ENCODE peak calls at places on chromosomes 13 and 19, in six cellular contexts. E is neural progenitor cell, R is HCT116, T is GM23338, Q is hepatocyte, X is OCI-LY7. W is an unnamed sample.

GRCh38 chr13:101455863-101456262 is 3.4 kb downstream of the ITGBL1 start:
- DNase-seq in E (no peak), R (no peak), T (peak; percentile 33), Q (peak; percentile 34), X (no peak), W (peak; percentile 90)

GRCh38 chr19:49064768-49065611 is at the start of gene NTF4:
- DNase-seq in E (peak; percentile 88), R (no peak), T (peak; percentile 82), Q (peak; percentile 83), X (no peak), W (peak; percentile 23)

GRCh38 chr13:45564108-45564507 is 51.4 kb downstream of the ERICH6B start:
- DNase-seq in E (no peak), R (no peak), T (no peak), Q (peak; percentile 56), X (no peak), W (peak; percentile 71)

GRCh38 chr13:74101436-74101835 is 32.8 kb downstream of the KLF12 start:
- DNase-seq in E (no peak), R (no peak), T (no peak), Q (no peak), X (no peak), W (no peak)

GRCh38 chr13:64078025-64078424 is 2662.4 kb upstream of the PCDH20 start:
- DNase-seq in E (no peak), R (no peak), T (no peak), Q (no peak), X (no peak), W (no peak)

GRCh38 chr19:40380199-40381037 is 9.6 kb downstream of the HIPK4 start:
- DNase-seq in E (no peak), R (no peak), T (no peak), Q (no peak), X (no peak), W (no peak)

GRCh38 chr13:109871018-109871370 is 84.6 kb upstream of the IRS2 start:
- DNase-seq in E (no peak), R (no peak), T (no peak), Q (no peak), X (no peak), W (peak; percentile 59)

GRCh38 chr13:94323746-94324408 is 155.6 kb downstream of the DCT start:
- DNase-seq in E (no peak), R (no peak), T (peak; percentile 19), Q (no peak), X (peak; percentile 32), W (no peak)

GRCh38 chr19:19528721-19529490 is at the start of gene YJEFN3:
- DNase-seq in E (peak; percentile 61), R (no peak), T (peak; percentile 86), Q (no peak), X (no peak), W (no peak)

GRCh38 chr19:39297931-39298634 is 1.9 kb downstream of the IFNL1 start:
- DNase-seq in E (no peak), R (no peak), T (no peak), Q (no peak), X (no peak), W (no peak)

GRCh38 chr13:53324656-53325055 is 296.0 kb downstream of the OLFM4 start:
- DNase-seq in E (no peak), R (no peak), T (no peak), Q (no peak), X (no peak), W (no peak)

GRCh38 chr13:109381546-109382180 is 404.7 kb downstream of the IRS2 start:
- DNase-seq in E (no peak), R (no peak), T (no peak), Q (no peak), X (no peak), W (no peak)

GRCh38 chr19:56838930-56839664 is 1.4 kb downstream of the PEG3 start:
- DNase-seq in E (no peak), R (no peak), T (no peak), Q (no peak), X (no peak), W (peak; percentile 74)

GRCh38 chr13:73842621-73843020 is 291.6 kb downstream of the KLF12 start:
- DNase-seq in E (no peak), R (no peak), T (no peak), Q (no peak), X (no peak), W (no peak)

GRCh38 chr13:83929147-83929546 is 46.9 kb upstream of the SLITRK1 start:
- DNase-seq in E (no peak), R (no peak), T (no peak), Q (no peak), X (no peak), W (no peak)

GRCh38 chr13:38814331-38814730 is 127.5 kb downstream of the FREM2 start:
- DNase-seq in E (no peak), R (no peak), T (no peak), Q (no peak), X (no peak), W (no peak)

GRCh38 chr13:41311607-41312500 is 787 bp downstream of the NAA16 start:
- DNase-seq in E (peak; percentile 62), R (no peak), T (peak; percentile 49), Q (peak; percentile 64), X (peak; percentile 75), W (peak; percentile 35)

GRCh38 chr19:19546751-19547162 is 8.7 kb downstream of the CILP2 start:
- DNase-seq in E (no peak), R (no peak), T (no peak), Q (no peak), X (no peak), W (no peak)

GRCh38 chr13:20174656-20175405 is 14.0 kb upstream of the GJA3 start:
- DNase-seq in E (no peak), R (peak; percentile 90), T (no peak), Q (peak; percentile 95), X (no peak), W (peak; percentile 99)

GRCh38 chr19:51107406-51108065 is 673 bp downstream of the CTU1 start:
- DNase-seq in E (peak; percentile 68), R (peak; percentile 15), T (peak; percentile 32), Q (peak; percentile 54), X (peak; percentile 29), W (peak; percentile 40)

GRCh38 chr19:42332059-42332458 is 6.6 kb downstream of the MEGF8 start:
- DNase-seq in E (no peak), R (no peak), T (no peak), Q (no peak), X (no peak), W (no peak)

GRCh38 chr13:36998624-36999041 is 507 bp downstream of the ALG5 start:
- DNase-seq in E (peak; percentile 47), R (no peak), T (peak; percentile 47), Q (peak; percentile 35), X (peak; percentile 29), W (no peak)

GRCh38 chr19:4328243-4328990 is 10.2 kb downstream of the STAP2 start:
- DNase-seq in E (peak; percentile 98), R (peak; percentile 87), T (peak; percentile 96), Q (peak; percentile 97), X (peak; percentile 22), W (no peak)

GRCh38 chr19:5718579-5719273 is 1.2 kb downstream of the LONP1 start:
- DNase-seq in E (no peak), R (peak; percentile 50), T (no peak), Q (peak; percentile 70), X (peak; percentile 72), W (peak; percentile 67)

GRCh38 chr13:97015661-97016350 is 21.5 kb upstream of the OXGR1 start:
- DNase-seq in E (no peak), R (no peak), T (no peak), Q (no peak), X (peak; percentile 64), W (no peak)

GRCh38 chr13:78193853-78194252 is 275.2 kb upstream of the EDNRB start:
- DNase-seq in E (no peak), R (no peak), T (no peak), Q (no peak), X (no peak), W (no peak)

GRCh38 chr19:38661996-38662395 is 14.5 kb downstream of the ACTN4 start:
- DNase-seq in E (no peak), R (no peak), T (no peak), Q (peak; percentile 69), X (no peak), W (peak; percentile 91)

GRCh38 chr13:102555914-102556553 is 40.8 kb upstream of the TPP2 start:
- DNase-seq in E (peak; percentile 39), R (peak; percentile 21), T (peak; percentile 74), Q (peak; percentile 30), X (peak; percentile 14), W (peak; percentile 56)

GRCh38 chr19:47865166-47865565 is 6.1 kb downstream of the TPRX2 start:
- DNase-seq in E (no peak), R (no peak), T (no peak), Q (no peak), X (no peak), W (no peak)

GRCh38 chr19:47861630-47862029 is 2.6 kb downstream of the TPRX2 start:
- DNase-seq in E (no peak), R (no peak), T (no peak), Q (no peak), X (no peak), W (no peak)

GRCh38 chr19:47863514-47863936 is 4.5 kb downstream of the TPRX2 start:
- DNase-seq in E (peak; percentile 97), R (peak; percentile 72), T (peak; percentile 97), Q (peak; percentile 92), X (peak; percentile 69), W (peak; percentile 79)

GRCh38 chr19:47860602-47861297 is 1.7 kb downstream of the TPRX2 start:
- DNase-seq in E (no peak), R (no peak), T (peak; percentile 46), Q (no peak), X (no peak), W (no peak)
- H3K4me2 ChIP-seq in E (no peak overlapping the region), R (no peak overlapping the region), T (peak overlapping the region; percentile 60), Q (no peak overlapping the region), X (no peak overlapping the region), W (no peak overlapping the region)

DNA sequence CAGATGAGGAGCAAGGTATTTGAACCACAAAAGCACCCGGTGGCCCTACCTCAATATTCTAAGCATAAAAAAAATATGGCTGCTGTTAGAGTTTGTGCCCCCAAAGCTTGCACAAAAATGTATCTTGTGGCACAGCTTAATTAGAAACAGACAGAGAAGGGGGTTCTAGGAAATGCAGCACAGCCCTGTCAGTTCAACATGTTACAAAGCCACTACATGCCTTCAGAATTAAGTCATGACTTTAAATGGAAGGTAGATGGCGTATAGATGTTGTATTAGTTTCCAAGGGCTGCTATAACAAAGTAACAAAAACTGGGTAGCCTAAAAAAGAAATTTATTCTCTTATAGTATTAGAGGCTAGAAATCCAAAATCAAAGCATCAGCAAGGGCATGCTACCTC is 703.8 kb downstream of the DIAPH3 start:
- DNase-seq in E (no peak), R (no peak), T (no peak), Q (no peak), X (no peak), W (peak; percentile 7)
- TF ChIP-seq CTCF in E (no peak), R (no peak), T (peak; percentile 36), Q (no peak), X (no peak), W (peak; percentile 25)

GRCh38 chr13:89363144-89363543 is 1692.0 kb downstream of the SLITRK5 start:
- DNase-seq in E (no peak), R (no peak), T (peak; percentile 29), Q (peak; percentile 3), X (no peak), W (no peak)
- TF ChIP-seq EZH2phosphoT487 in E (no peak), R (no peak), T (no peak), Q (no peak), X (no peak), W (no peak)

DNA sequence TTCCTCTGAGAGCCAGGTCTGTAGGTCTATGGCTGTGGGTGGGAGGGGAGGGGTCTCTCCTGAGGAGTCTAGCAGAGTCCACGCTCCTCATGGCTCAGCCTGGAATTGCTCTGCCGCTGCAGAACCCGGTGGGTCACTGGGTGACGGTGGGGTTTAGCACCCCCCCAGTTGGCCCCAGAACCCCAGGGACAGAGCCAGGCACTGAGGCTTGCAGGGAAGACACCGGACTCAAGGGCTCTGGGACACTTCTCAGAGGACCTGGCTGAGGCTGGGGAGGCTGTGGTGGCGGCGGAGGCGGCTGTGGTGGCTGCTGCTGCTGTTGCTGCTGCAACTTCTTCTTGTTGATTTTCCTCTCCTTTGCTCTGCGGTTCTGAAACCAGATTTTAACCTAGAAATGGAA is 6.1 kb downstream of the CDX2 start:
- DNase-seq in E (no peak), R (no peak), T (no peak), Q (peak; percentile 12), X (no peak), W (no peak)
- H3K4me2 ChIP-seq in E (no peak overlapping the region), R (no peak overlapping the region), T (peak overlapping the region; percentile 82), Q (peak overlapping the region; percentile 92), X (no peak overlapping the region), W (no peak overlapping the region)

W was measured in PC-3.